ENCODE peak calls at places on chromosomes 1 and 21, in five cellular contexts. U, W, L, H and I are unnamed samples.

GRCh38 chr1:31782766-31783410 is 18.7 kb upstream of the ADGRB2 start:
- DNase-seq in U (no peak), W (no peak), L (no peak), H (no peak), I (no peak)

GRCh38 chr1:101285922-101286568 is 49.2 kb downstream of the S1PR1 start:
- DNase-seq in U (no peak), W (no peak), L (no peak), H (no peak), I (no peak)

GRCh38 chr1:203410117-203410900 is 59.4 kb upstream of the FMOD start:
- DNase-seq in U (peak; percentile 51), W (peak; percentile 86), L (no peak), H (no peak), I (no peak)

GRCh38 chr1:44724408-44725308 is 6.3 kb downstream of the RNU5D-1 start:
- DNase-seq in U (no peak), W (no peak), L (no peak), H (peak; percentile 61), I (no peak)

GRCh38 chr1:87292684-87293493 is 35.8 kb upstream of the LMO4 start:
- DNase-seq in U (peak; percentile 68), W (peak; percentile 62), L (peak; percentile 48), H (peak; percentile 50), I (peak; percentile 24)

GRCh38 chr1:203871114-203871875 is 9.9 kb downstream of the SNRPE start:
- DNase-seq in U (peak; percentile 47), W (peak; percentile 88), L (no peak), H (peak; percentile 64), I (peak; percentile 33)

GRCh38 chr21:44487831-44488230 is 32.5 kb downstream of the LRRC3 start:
- DNase-seq in U (no peak), W (no peak), L (peak; percentile 18), H (peak; percentile 22), I (no peak)

GRCh38 chr1:40362699-40363098 is 10.8 kb upstream of the SMAP2 start:
- DNase-seq in U (no peak), W (no peak), L (no peak), H (no peak), I (no peak)

GRCh38 chr21:19228241-19228640 is 824.7 kb upstream of the TMPRSS15 start:
- DNase-seq in U (no peak), W (no peak), L (no peak), H (no peak), I (no peak)

GRCh38 chr21:14260459-14260764 is 44.5 kb downstream of the RBM11 start:
- DNase-seq in U (no peak), W (no peak), L (no peak), H (no peak), I (no peak)

GRCh38 chr21:35719105-35719504 is 341.2 kb downstream of the SETD4 start:
- DNase-seq in U (no peak), W (no peak), L (no peak), H (no peak), I (no peak)

GRCh38 chr1:150549496-150550221 is 451 bp downstream of the ADAMTSL4 start:
- DNase-seq in U (peak; percentile 63), W (no peak), L (no peak), H (no peak), I (no peak)

GRCh38 chr1:224067621-224068457 is 46.1 kb upstream of the FBXO28 start:
- DNase-seq in U (no peak), W (no peak), L (no peak), H (no peak), I (no peak)

GRCh38 chr1:230832466-230832865 is 35.9 kb downstream of the C1orf198 start:
- DNase-seq in U (no peak), W (no peak), L (no peak), H (no peak), I (no peak)

GRCh38 chr1:10945988-10946387 is 66.5 kb upstream of the TARDBP start:
- DNase-seq in U (no peak), W (no peak), L (no peak), H (no peak), I (no peak)

GRCh38 chr1:112515311-112516009 is 6.7 kb downstream of the WNT2B start:
- DNase-seq in U (no peak), W (no peak), L (no peak), H (no peak), I (no peak)

GRCh38 chr1:116476321-116476720 is 94.5 kb downstream of the CD58 start:
- DNase-seq in U (no peak), W (no peak), L (no peak), H (no peak), I (no peak)

GRCh38 chr1:109389638-109390341 is 7.9 kb downstream of the SORT1 start:
- DNase-seq in U (no peak), W (no peak), L (no peak), H (peak; percentile 52), I (no peak)

GRCh38 chr1:27366411-27367159 is at the start of gene MAP3K6:
- DNase-seq in U (peak; percentile 89), W (peak; percentile 83), L (no peak), H (peak; percentile 47), I (peak; percentile 80)

GRCh38 chr1:199046618-199047017 is 407.8 kb downstream of the PTPRC start:
- DNase-seq in U (no peak), W (peak; percentile 46), L (no peak), H (peak; percentile 52), I (no peak)

GRCh38 chr1:214380418-214380817 is 99.5 kb downstream of the SMYD2 start:
- DNase-seq in U (no peak), W (peak; percentile 94), L (no peak), H (no peak), I (no peak)

GRCh38 chr1:177983087-177983823 is 13.4 kb upstream of the SEC16B start:
- DNase-seq in U (no peak), W (no peak), L (no peak), H (no peak), I (peak; percentile 42)

GRCh38 chr1:239706245-239706892 is 320.0 kb downstream of the CHRM3 start:
- DNase-seq in U (no peak), W (no peak), L (no peak), H (no peak), I (no peak)

GRCh38 chr1:47679826-47680225 is 242.0 kb downstream of the FOXD2 start:
- DNase-seq in U (no peak), W (no peak), L (no peak), H (no peak), I (no peak)

GRCh38 chr1:239386453-239387303 is at the start of gene CHRM3:
- DNase-seq in U (peak; percentile 56), W (peak; percentile 86), L (no peak), H (no peak), I (no peak)

GRCh38 chr1:109399326-109399957 is 1.7 kb upstream of the SORT1 start:
- DNase-seq in U (no peak), W (peak; percentile 71), L (no peak), H (peak; percentile 50), I (peak; percentile 63)

GRCh38 chr1:168623003-168623828 is 46.8 kb downstream of the XCL1 start:
- DNase-seq in U (no peak), W (no peak), L (no peak), H (no peak), I (no peak)

GRCh38 chr1:17569200-17570139 is 30.0 kb downstream of the ARHGEF10L start:
- DNase-seq in U (peak; percentile 89), W (no peak), L (no peak), H (no peak), I (no peak)

GRCh38 chr21:17679002-17679600 is 66.4 kb upstream of the BTG3 start:
- DNase-seq in U (no peak), W (peak; percentile 79), L (no peak), H (peak; percentile 69), I (peak; percentile 8)

GRCh38 chr1:89068291-89068690 is 3.3 kb upstream of the GBP1 start:
- DNase-seq in U (no peak), W (peak; percentile 38), L (no peak), H (no peak), I (no peak)

GRCh38 chr1:15939181-15940109 is 36.5 kb downstream of the ZBTB17 start:
- DNase-seq in U (no peak), W (peak; percentile 70), L (no peak), H (no peak), I (no peak)

GRCh38 chr1:246144931-246145330 is 362.1 kb downstream of the SMYD3 start:
- DNase-seq in U (no peak), W (no peak), L (no peak), H (no peak), I (no peak)

GRCh38 chr1:155182052-155182550 is 8.5 kb downstream of the TRIM46 start:
- DNase-seq in U (peak; percentile 7), W (peak; percentile 29), L (no peak), H (no peak), I (no peak)

GRCh38 chr1:29465755-29466154 is 229.4 kb downstream of the PTPRU start:
- DNase-seq in U (no peak), W (peak; percentile 53), L (no peak), H (no peak), I (no peak)

GRCh38 chr1:224253721-224254120 is 70.7 kb downstream of the DEGS1 start:
- DNase-seq in U (no peak), W (no peak), L (no peak), H (no peak), I (no peak)

GRCh38 chr1:197341626-197342025 is 73.6 kb downstream of the CRB1 start:
- DNase-seq in U (no peak), W (no peak), L (no peak), H (no peak), I (no peak)

GRCh38 chr1:226702318-226702956 is 36.6 kb downstream of the ITPKB start:
- DNase-seq in U (peak; percentile 78), W (no peak), L (no peak), H (no peak), I (no peak)

GRCh38 chr1:55214903-55215193 is 316 bp downstream of the USP24 start:
- DNase-seq in U (peak; percentile 32), W (no peak), L (no peak), H (no peak), I (no peak)

GRCh38 chr1:163747261-163747660 is 425.5 kb downstream of the NUF2 start:
- DNase-seq in U (no peak), W (no peak), L (no peak), H (no peak), I (no peak)